ENCODE peak calls at places on chromosomes 13 and 19, in five cellular contexts. C is IMR-90, F is A549, J is H1, Y is HepG2. X is an unnamed sample.

GRCh38 chr19:17302391-17303166 is 646 bp downstream of the ABHD8 start:
- DNase-seq in C (no peak), F (no peak), J (no peak), Y (no peak), X (peak)

GRCh38 chr13:101455863-101456262 is 3.4 kb downstream of the ITGBL1 start:
- DNase-seq in C (peak), F (peak), J (no peak), Y (no peak), X (no peak)

GRCh38 chr19:41218615-41219507 is at the start of gene AXL:
- DNase-seq in C (peak), F (peak), J (peak), Y (peak), X (peak)

GRCh38 chr13:73900591-73900990 is 233.6 kb downstream of the KLF12 start:
- DNase-seq in C (no peak), F (no peak), J (no peak), Y (no peak), X (no peak)

GRCh38 chr19:11737964-11738745 is 591 bp downstream of the ZNF823 start:
- DNase-seq in C (peak), F (no peak), J (no peak), Y (peak), X (peak)

GRCh38 chr19:47309038-47309437 is 623 bp upstream of the C5AR1 start:
- DNase-seq in C (no peak), F (no peak), J (no peak), Y (no peak), X (no peak)

GRCh38 chr19:29516821-29517395 is 8.9 kb upstream of the VSTM2B start:
- DNase-seq in C (no peak), F (no peak), J (no peak), Y (no peak), X (no peak)

GRCh38 chr19:30171795-30172642 is 200.2 kb upstream of the ZNF536 start:
- DNase-seq in C (no peak), F (no peak), J (no peak), Y (no peak), X (no peak)

GRCh38 chr19:58001895-58002369 is 688 bp downstream of the ZNF606 start:
- DNase-seq in C (peak), F (no peak), J (no peak), Y (peak), X (no peak)

GRCh38 chr19:19554074-19555023 is 16.3 kb downstream of the CILP2 start:
- DNase-seq in C (peak), F (no peak), J (no peak), Y (no peak), X (peak)

GRCh38 chr19:13044160-13044853 is 49.0 kb downstream of the NFIX start:
- DNase-seq in C (peak), F (no peak), J (no peak), Y (no peak), X (no peak)

GRCh38 chr13:31201341-31202024 is 1.7 kb downstream of the B3GLCT start:
- DNase-seq in C (peak), F (no peak), J (no peak), Y (no peak), X (no peak)

GRCh38 chr19:16325161-16325527 is 518 bp downstream of the KLF2 start:
- DNase-seq in C (no peak), F (no peak), J (no peak), Y (no peak), X (peak)

GRCh38 chr19:1154731-1155351 is 19.2 kb downstream of the SBNO2 start:
- DNase-seq in C (peak), F (peak), J (no peak), Y (peak), X (no peak)

GRCh38 chr13:102993348-102993747 is 72.9 kb downstream of the SLC10A2 start:
- DNase-seq in C (no peak), F (no peak), J (no peak), Y (no peak), X (no peak)

GRCh38 chr13:113195360-113195759 is 13.1 kb downstream of the PCID2 start:
- DNase-seq in C (no peak), F (no peak), J (no peak), Y (no peak), X (no peak)

GRCh38 chr19:54364775-54365257 is at the start of gene LAIR1:
- DNase-seq in C (no peak), F (no peak), J (no peak), Y (no peak), X (no peak)

GRCh38 chr19:48443731-48444128 is 2.1 kb upstream of the GRWD1 start:
- DNase-seq in C (no peak), F (no peak), J (no peak), Y (no peak), X (no peak)

GRCh38 chr19:48444933-48445194 is 919 bp upstream of the GRWD1 start:
- DNase-seq in C (no peak), F (no peak), J (no peak), Y (no peak), X (no peak)

GRCh38 chr19:48442116-48443035 is 3.4 kb upstream of the GRWD1 start:
- DNase-seq in C (no peak), F (no peak), J (no peak), Y (no peak), X (no peak)

GRCh38 chr19:48444129-48444932 is 1.5 kb upstream of the GRWD1 start:
- DNase-seq in C (no peak), F (no peak), J (no peak), Y (no peak), X (peak)

DNA sequence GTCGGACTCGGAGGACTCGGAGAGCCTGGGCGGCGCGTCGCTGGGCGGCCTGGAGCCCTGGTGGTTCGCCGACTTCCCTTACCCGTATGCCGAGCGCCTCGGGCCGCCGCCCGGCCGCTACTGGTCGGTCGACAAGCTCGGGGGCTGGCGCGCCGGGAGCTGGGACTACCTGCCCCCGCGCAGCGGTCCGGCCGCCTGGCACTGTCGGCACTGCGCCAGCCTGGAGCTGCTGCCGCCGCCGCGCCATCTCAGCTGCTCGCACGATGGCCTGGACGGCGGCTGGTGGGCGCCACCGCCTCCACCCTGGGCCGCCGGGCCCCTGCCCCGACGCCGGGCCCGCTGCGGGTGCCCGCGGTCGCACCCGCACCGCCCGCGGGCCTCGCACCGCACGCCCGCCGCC is 2.5 kb upstream of the GRWD1 start:
- DNase-seq in C (no peak), F (no peak), J (no peak), Y (no peak), X (no peak)
- TF ChIP-seq MAFK in C (no peak), F (no peak), J (no peak), Y (no peak), X (no peak)

DNA sequence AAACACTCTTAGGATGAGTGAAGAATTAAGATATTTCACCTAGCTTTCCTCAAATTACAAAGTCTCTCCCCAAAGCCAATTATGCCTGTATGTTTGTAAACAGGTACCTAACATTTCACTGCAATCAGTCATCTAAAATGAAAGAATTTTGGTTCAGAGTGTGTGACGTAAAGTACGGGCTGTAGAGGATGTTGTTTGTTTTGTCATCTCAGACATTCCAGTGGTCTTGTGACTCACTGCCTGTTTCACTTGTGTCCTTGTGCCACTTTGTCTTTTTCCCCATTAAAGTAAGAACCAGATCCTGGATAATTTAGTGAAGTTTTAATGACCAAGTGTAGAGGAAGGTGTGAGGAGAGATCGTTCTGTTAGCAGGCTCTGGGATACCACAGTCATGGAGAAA is 28.6 kb upstream of the EID2 start:
- DNase-seq in C (no peak), F (peak), J (no peak), Y (peak), X (no peak)
- TF ChIP-seq MAFK in C (no peak), F (no peak), J (no peak), Y (no peak), X (no peak)

GRCh38 chr13:84959818-84960217 is 839.4 kb downstream of the SLITRK6 start:
- DNase-seq in C (no peak), F (no peak), J (no peak), Y (no peak), X (no peak)

GRCh38 chr13:84962849-84963248 is 836.4 kb downstream of the SLITRK6 start:
- DNase-seq in C (no peak), F (no peak), J (no peak), Y (no peak), X (no peak)

GRCh38 chr13:84962141-84962750 is 837.0 kb downstream of the SLITRK6 start:
- DNase-seq in C (no peak), F (no peak), J (no peak), Y (no peak), X (no peak)

DNA sequence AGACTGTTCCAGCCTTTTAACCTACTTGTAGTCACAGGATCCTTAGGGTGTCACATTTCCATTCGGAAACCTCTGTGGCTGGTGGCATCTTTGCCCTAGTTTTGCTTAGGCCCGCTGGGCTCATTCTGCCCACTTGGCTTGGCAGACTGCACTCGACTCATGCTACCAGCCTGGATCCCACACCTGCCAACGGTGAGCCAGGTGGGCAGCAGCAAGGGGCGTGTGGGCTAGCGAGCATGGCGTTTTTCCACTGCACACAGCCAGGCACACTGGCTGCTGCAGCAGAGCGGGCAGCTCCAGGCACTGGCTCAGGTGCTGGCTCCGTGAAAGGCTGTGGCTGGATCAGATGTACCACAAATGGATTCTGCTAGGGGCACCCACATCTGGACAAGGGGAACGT is 838.2 kb downstream of the SLITRK6 start:
- DNase-seq in C (no peak), F (no peak), J (no peak), Y (no peak), X (no peak)
- TF ChIP-seq MAFK in C (no peak), F (no peak), J (no peak), Y (no peak), X (no peak)

GRCh38 chr13:75079226-75079625 is 402.7 kb downstream of the TBC1D4 start:
- DNase-seq in C (peak), F (no peak), J (no peak), Y (no peak), X (no peak)
- TF ChIP-seq MAFK in C (no peak), F (no peak), J (no peak), Y (no peak), X (no peak)

DNA sequence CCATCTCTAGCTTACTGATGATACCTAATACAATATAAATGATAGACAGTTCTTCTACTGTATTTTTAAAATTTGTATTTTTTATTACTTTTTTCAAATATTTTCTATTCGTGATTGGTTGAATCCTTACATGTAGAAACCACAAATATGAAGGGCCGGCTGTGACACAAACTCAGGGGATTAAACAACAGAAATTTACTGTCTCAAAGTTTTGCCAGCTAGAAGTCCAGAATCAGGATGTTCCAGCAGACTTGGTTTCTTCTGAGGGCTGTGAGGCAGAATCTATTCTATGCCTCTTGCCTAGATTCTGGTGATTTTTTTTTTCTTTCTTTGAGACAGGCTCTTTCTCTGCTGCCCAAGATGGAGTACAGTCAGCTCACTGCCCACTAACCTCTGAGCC is 13.8 kb downstream of the FPR1 start:
- DNase-seq in C (no peak), F (no peak), J (no peak), Y (no peak), X (no peak)
- TF ChIP-seq MAFK in C (no peak), F (no peak), J (no peak), Y (no peak), X (no peak)

DNA sequence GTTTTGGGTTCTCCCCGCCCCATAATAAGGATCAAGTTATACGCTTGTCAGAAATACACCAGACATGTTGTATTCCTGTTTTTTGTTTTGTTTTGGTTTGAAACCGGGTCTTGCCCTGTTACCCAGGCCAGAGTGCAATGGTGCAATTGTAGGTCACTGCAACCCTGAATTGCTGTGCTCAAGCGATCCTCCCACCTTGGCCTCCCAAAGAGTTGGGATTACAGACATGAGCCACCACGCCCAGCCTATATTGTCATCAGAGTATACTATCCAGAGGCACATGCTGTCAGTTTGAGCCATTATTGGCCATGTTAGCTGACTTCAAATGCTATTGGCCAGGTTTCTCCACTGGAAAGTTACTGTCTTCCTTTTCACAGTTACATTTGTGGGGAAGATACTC is 9.8 kb downstream of the SAFB start:
- DNase-seq in C (no peak), F (no peak), J (no peak), Y (no peak), X (no peak)
- TF ChIP-seq MAFK in C (no peak), F (no peak), J (no peak), Y (no peak), X (no peak)

GRCh38 chr19:3034845-3035541 is 5.9 kb upstream of the TLE2 start:
- DNase-seq in C (peak), F (no peak), J (no peak), Y (no peak), X (no peak)
- TF ChIP-seq MAFK in C (no peak), F (no peak), J (no peak), Y (no peak), X (no peak)